ENCODE peak calls at places on chromosomes 16 and 17, in ten cellular contexts. One of them, this sample, is unnamed.

GRCh38 chr17:19546289-19547065 is 12.8 kb downstream of the SLC47A1 start:
- DNase-seq in bronchial epithelial cell: no peak
- DNase-seq in astrocyte of the spinal cord: no peak
- DNase-seq in cardiac muscle cell: no peak
- DNase-seq in GM12865: no peak
- DNase-seq in A549: no peak
- DNase-seq in fibroblast of mammary gland: no peak
- DNase-seq in sigmoid colon: peak
- DNase-seq in foreskin fibroblast: no peak
- DNase-seq in H1: no peak
- DNase-seq in this sample: no peak

GRCh38 chr16:86740817-86741799 is 162.8 kb downstream of the FOXL1 start:
- DNase-seq in bronchial epithelial cell: peak
- DNase-seq in astrocyte of the spinal cord: peak
- DNase-seq in cardiac muscle cell: peak
- DNase-seq in GM12865: no peak
- DNase-seq in A549: peak
- DNase-seq in fibroblast of mammary gland: peak
- DNase-seq in sigmoid colon: peak
- DNase-seq in foreskin fibroblast: peak
- DNase-seq in H1: no peak
- DNase-seq in this sample: no peak

GRCh38 chr16:87374313-87374712 is 9.3 kb downstream of the FBXO31 start:
- DNase-seq in bronchial epithelial cell: no peak
- DNase-seq in astrocyte of the spinal cord: no peak
- DNase-seq in cardiac muscle cell: no peak
- DNase-seq in GM12865: no peak
- DNase-seq in A549: no peak
- DNase-seq in fibroblast of mammary gland: no peak
- DNase-seq in sigmoid colon: no peak
- DNase-seq in foreskin fibroblast: no peak
- DNase-seq in H1: no peak
- DNase-seq in this sample: no peak

GRCh38 chr17:73342057-73342522 is 30.3 kb upstream of the CDC42EP4 start:
- DNase-seq in bronchial epithelial cell: peak
- DNase-seq in astrocyte of the spinal cord: peak
- DNase-seq in cardiac muscle cell: peak
- DNase-seq in GM12865: peak
- DNase-seq in A549: peak
- DNase-seq in fibroblast of mammary gland: peak
- DNase-seq in sigmoid colon: peak
- DNase-seq in foreskin fibroblast: peak
- DNase-seq in H1: peak
- DNase-seq in this sample: peak

GRCh38 chr16:259814-260253 is 15.9 kb downstream of the RGS11 start:
- DNase-seq in bronchial epithelial cell: no peak
- DNase-seq in astrocyte of the spinal cord: no peak
- DNase-seq in cardiac muscle cell: no peak
- DNase-seq in GM12865: no peak
- DNase-seq in A549: no peak
- DNase-seq in fibroblast of mammary gland: no peak
- DNase-seq in sigmoid colon: no peak
- DNase-seq in foreskin fibroblast: no peak
- DNase-seq in H1: no peak
- DNase-seq in this sample: no peak

GRCh38 chr17:34299918-34300600 is 14.5 kb downstream of the CCL11 start:
- DNase-seq in bronchial epithelial cell: peak
- DNase-seq in astrocyte of the spinal cord: peak
- DNase-seq in cardiac muscle cell: peak
- DNase-seq in GM12865: no peak
- DNase-seq in A549: no peak
- DNase-seq in fibroblast of mammary gland: peak
- DNase-seq in sigmoid colon: no peak
- DNase-seq in foreskin fibroblast: peak
- DNase-seq in H1: no peak
- DNase-seq in this sample: no peak

GRCh38 chr17:31389673-31390381 is 1.6 kb upstream of the RAB11FIP4 start:
- DNase-seq in bronchial epithelial cell: no peak
- DNase-seq in astrocyte of the spinal cord: no peak
- DNase-seq in cardiac muscle cell: no peak
- DNase-seq in GM12865: no peak
- DNase-seq in A549: no peak
- DNase-seq in fibroblast of mammary gland: no peak
- DNase-seq in sigmoid colon: no peak
- DNase-seq in foreskin fibroblast: no peak
- DNase-seq in H1: peak
- DNase-seq in this sample: no peak

GRCh38 chr17:73954981-73955380 is 248.5 kb upstream of the RPL38 start:
- DNase-seq in bronchial epithelial cell: no peak
- DNase-seq in astrocyte of the spinal cord: no peak
- DNase-seq in cardiac muscle cell: no peak
- DNase-seq in GM12865: no peak
- DNase-seq in A549: no peak
- DNase-seq in fibroblast of mammary gland: no peak
- DNase-seq in sigmoid colon: no peak
- DNase-seq in foreskin fibroblast: no peak
- DNase-seq in H1: no peak
- DNase-seq in this sample: no peak

GRCh38 chr17:43427362-43428043 is 28.7 kb downstream of the ARL4D start:
- DNase-seq in bronchial epithelial cell: no peak
- DNase-seq in astrocyte of the spinal cord: no peak
- DNase-seq in cardiac muscle cell: no peak
- DNase-seq in GM12865: no peak
- DNase-seq in A549: no peak
- DNase-seq in fibroblast of mammary gland: no peak
- DNase-seq in sigmoid colon: no peak
- DNase-seq in foreskin fibroblast: no peak
- DNase-seq in H1: no peak
- DNase-seq in this sample: no peak

GRCh38 chr17:60506312-60506711 is 19.7 kb downstream of the APPBP2 start:
- DNase-seq in bronchial epithelial cell: peak
- DNase-seq in astrocyte of the spinal cord: peak
- DNase-seq in cardiac muscle cell: peak
- DNase-seq in GM12865: no peak
- DNase-seq in A549: peak
- DNase-seq in fibroblast of mammary gland: peak
- DNase-seq in sigmoid colon: no peak
- DNase-seq in foreskin fibroblast: peak
- DNase-seq in H1: no peak
- DNase-seq in this sample: no peak

GRCh38 chr16:69195371-69196029 is 8.5 kb downstream of the SNTB2 start:
- DNase-seq in bronchial epithelial cell: no peak
- DNase-seq in astrocyte of the spinal cord: no peak
- DNase-seq in cardiac muscle cell: no peak
- DNase-seq in GM12865: no peak
- DNase-seq in A549: no peak
- DNase-seq in fibroblast of mammary gland: no peak
- DNase-seq in sigmoid colon: no peak
- DNase-seq in foreskin fibroblast: no peak
- DNase-seq in H1: no peak
- DNase-seq in this sample: no peak

GRCh38 chr17:2854662-2855061 is 58.4 kb downstream of the RAP1GAP2 start:
- DNase-seq in bronchial epithelial cell: peak
- DNase-seq in astrocyte of the spinal cord: no peak
- DNase-seq in cardiac muscle cell: no peak
- DNase-seq in GM12865: no peak
- DNase-seq in A549: no peak
- DNase-seq in fibroblast of mammary gland: peak
- DNase-seq in sigmoid colon: no peak
- DNase-seq in foreskin fibroblast: no peak
- DNase-seq in H1: no peak
- DNase-seq in this sample: no peak

GRCh38 chr17:81153340-81153803 is 11.9 kb upstream of the PVALEF start:
- DNase-seq in bronchial epithelial cell: no peak
- DNase-seq in astrocyte of the spinal cord: peak
- DNase-seq in cardiac muscle cell: peak
- DNase-seq in GM12865: peak
- DNase-seq in A549: no peak
- DNase-seq in fibroblast of mammary gland: peak
- DNase-seq in sigmoid colon: no peak
- DNase-seq in foreskin fibroblast: peak
- DNase-seq in H1: no peak
- DNase-seq in this sample: no peak

GRCh38 chr16:13393816-13394215 is 492.4 kb downstream of the SHISA9 start:
- DNase-seq in bronchial epithelial cell: no peak
- DNase-seq in astrocyte of the spinal cord: no peak
- DNase-seq in cardiac muscle cell: no peak
- DNase-seq in GM12865: no peak
- DNase-seq in A549: no peak
- DNase-seq in fibroblast of mammary gland: no peak
- DNase-seq in sigmoid colon: no peak
- DNase-seq in foreskin fibroblast: no peak
- DNase-seq in H1: no peak
- DNase-seq in this sample: no peak

GRCh38 chr17:70390059-70390458 is 220.7 kb downstream of the KCNJ2 start:
- DNase-seq in bronchial epithelial cell: no peak
- DNase-seq in astrocyte of the spinal cord: no peak
- DNase-seq in cardiac muscle cell: no peak
- DNase-seq in GM12865: no peak
- DNase-seq in A549: no peak
- DNase-seq in fibroblast of mammary gland: no peak
- DNase-seq in sigmoid colon: no peak
- DNase-seq in foreskin fibroblast: no peak
- DNase-seq in H1: no peak
- DNase-seq in this sample: no peak

GRCh38 chr17:80433916-80434666 is 19.1 kb downstream of the ENDOV start:
- DNase-seq in bronchial epithelial cell: no peak
- DNase-seq in astrocyte of the spinal cord: no peak
- DNase-seq in cardiac muscle cell: no peak
- DNase-seq in GM12865: no peak
- DNase-seq in A549: no peak
- DNase-seq in fibroblast of mammary gland: no peak
- DNase-seq in sigmoid colon: no peak
- DNase-seq in foreskin fibroblast: no peak
- DNase-seq in H1: no peak
- DNase-seq in this sample: no peak

GRCh38 chr16:88303890-88304819 is 78.6 kb upstream of the ZNF469 start:
- DNase-seq in bronchial epithelial cell: peak
- DNase-seq in astrocyte of the spinal cord: peak
- DNase-seq in cardiac muscle cell: peak
- DNase-seq in GM12865: no peak
- DNase-seq in A549: no peak
- DNase-seq in fibroblast of mammary gland: peak
- DNase-seq in sigmoid colon: peak
- DNase-seq in foreskin fibroblast: peak
- DNase-seq in H1: no peak
- DNase-seq in this sample: no peak

GRCh38 chr17:18958611-18959010 is 6.6 kb downstream of the SLC5A10 start:
- DNase-seq in bronchial epithelial cell: no peak
- DNase-seq in astrocyte of the spinal cord: no peak
- DNase-seq in cardiac muscle cell: no peak
- DNase-seq in GM12865: no peak
- DNase-seq in A549: no peak
- DNase-seq in fibroblast of mammary gland: no peak
- DNase-seq in sigmoid colon: no peak
- DNase-seq in foreskin fibroblast: no peak
- DNase-seq in H1: no peak
- DNase-seq in this sample: no peak

DNA sequence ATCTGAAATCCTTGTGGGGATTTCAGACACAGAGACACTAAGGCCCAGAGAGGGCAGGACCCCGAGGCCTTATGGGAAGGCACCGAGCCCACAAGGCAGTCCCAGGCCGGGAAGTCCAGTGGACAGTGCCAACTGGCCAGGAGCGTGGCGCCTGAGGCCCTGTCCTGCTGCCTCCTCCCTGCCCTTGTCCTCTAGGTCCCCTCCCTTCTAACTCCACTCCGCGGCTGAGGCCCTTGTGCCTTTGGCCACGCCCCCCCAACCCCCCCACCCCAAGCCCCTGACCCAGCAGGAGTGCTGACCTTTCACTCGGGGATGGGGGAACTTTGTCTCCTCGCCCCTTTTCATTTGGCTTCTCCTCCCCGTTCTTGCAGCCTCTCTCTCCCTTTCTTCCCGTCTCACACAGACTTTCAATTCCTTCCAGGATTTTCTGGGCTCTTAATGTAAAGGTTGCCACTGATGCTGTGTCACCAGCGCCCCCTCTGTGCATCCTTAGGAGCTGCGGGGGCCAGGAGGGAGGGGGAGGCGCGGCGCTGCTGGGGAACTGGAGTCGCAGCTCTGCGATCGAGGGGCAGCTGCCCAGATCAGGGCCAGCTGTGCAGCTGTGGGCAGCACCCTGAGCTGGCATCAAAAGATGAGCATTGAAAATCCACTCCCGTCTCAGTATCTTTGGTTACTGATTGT is 29.1 kb downstream of the CRHR1 start:
- DNase-seq in bronchial epithelial cell: no peak
- DNase-seq in astrocyte of the spinal cord: no peak
- DNase-seq in cardiac muscle cell: peak
- DNase-seq in GM12865: no peak
- DNase-seq in A549: no peak
- DNase-seq in fibroblast of mammary gland: no peak
- DNase-seq in sigmoid colon: no peak
- DNase-seq in foreskin fibroblast: no peak
- DNase-seq in H1: peak
- DNase-seq in this sample: no peak
- TF ChIP-seq CTCF in bronchial epithelial cell: no peak
- TF ChIP-seq CTCF in astrocyte of the spinal cord: no peak
- TF ChIP-seq CTCF in cardiac muscle cell: peak
- TF ChIP-seq CTCF in GM12865: no peak
- TF ChIP-seq CTCF in A549: no peak
- TF ChIP-seq CTCF in fibroblast of mammary gland: no peak
- TF ChIP-seq CTCF in sigmoid colon: no peak
- TF ChIP-seq CTCF in foreskin fibroblast: peak
- TF ChIP-seq CTCF in H1: peak
- TF ChIP-seq CTCF in this sample: no peak

GRCh38 chr16:47143329-47143676 is 442 bp downstream of the NETO2 start:
- DNase-seq in bronchial epithelial cell: peak
- DNase-seq in astrocyte of the spinal cord: peak
- DNase-seq in cardiac muscle cell: peak
- DNase-seq in GM12865: peak
- DNase-seq in A549: peak
- DNase-seq in fibroblast of mammary gland: peak
- DNase-seq in sigmoid colon: no peak
- DNase-seq in foreskin fibroblast: peak
- DNase-seq in H1: peak
- DNase-seq in this sample: no peak
- TF ChIP-seq CTCF in bronchial epithelial cell: peak
- TF ChIP-seq CTCF in astrocyte of the spinal cord: peak
- TF ChIP-seq CTCF in cardiac muscle cell: peak
- TF ChIP-seq CTCF in GM12865: peak
- TF ChIP-seq CTCF in A549: peak
- TF ChIP-seq CTCF in fibroblast of mammary gland: no peak
- TF ChIP-seq CTCF in sigmoid colon: no peak
- TF ChIP-seq CTCF in foreskin fibroblast: peak
- TF ChIP-seq CTCF in H1: peak
- TF ChIP-seq CTCF in this sample: no peak

GRCh38 chr17:82876602-82877391 is 37.0 kb upstream of the ZNF750 start:
- DNase-seq in bronchial epithelial cell: peak
- DNase-seq in astrocyte of the spinal cord: peak
- DNase-seq in cardiac muscle cell: peak
- DNase-seq in GM12865: no peak
- DNase-seq in A549: no peak
- DNase-seq in fibroblast of mammary gland: peak
- DNase-seq in sigmoid colon: peak
- DNase-seq in foreskin fibroblast: peak
- DNase-seq in H1: no peak
- DNase-seq in this sample: no peak
- TF ChIP-seq CTCF in bronchial epithelial cell: peak
- TF ChIP-seq CTCF in astrocyte of the spinal cord: peak
- TF ChIP-seq CTCF in cardiac muscle cell: peak
- TF ChIP-seq CTCF in GM12865: no peak
- TF ChIP-seq CTCF in A549: no peak
- TF ChIP-seq CTCF in fibroblast of mammary gland: peak
- TF ChIP-seq CTCF in sigmoid colon: peak
- TF ChIP-seq CTCF in foreskin fibroblast: peak
- TF ChIP-seq CTCF in H1: peak
- TF ChIP-seq CTCF in this sample: no peak

GRCh38 chr17:78206298-78206697 is 7.8 kb upstream of the BIRC5 start:
- DNase-seq in bronchial epithelial cell: no peak
- DNase-seq in astrocyte of the spinal cord: no peak
- DNase-seq in cardiac muscle cell: no peak
- DNase-seq in GM12865: no peak
- DNase-seq in A549: no peak
- DNase-seq in fibroblast of mammary gland: no peak
- DNase-seq in sigmoid colon: no peak
- DNase-seq in foreskin fibroblast: no peak
- DNase-seq in H1: no peak
- DNase-seq in this sample: no peak
- TF ChIP-seq CTCF in bronchial epithelial cell: no peak
- TF ChIP-seq CTCF in astrocyte of the spinal cord: peak
- TF ChIP-seq CTCF in cardiac muscle cell: peak
- TF ChIP-seq CTCF in GM12865: peak
- TF ChIP-seq CTCF in A549: peak
- TF ChIP-seq CTCF in fibroblast of mammary gland: no peak
- TF ChIP-seq CTCF in sigmoid colon: no peak
- TF ChIP-seq CTCF in foreskin fibroblast: no peak
- TF ChIP-seq CTCF in H1: peak
- TF ChIP-seq CTCF in this sample: no peak

This sample was measured in omental fat pad.